ENCODE peak calls at places on chromosomes 16 and 17, in five cellular contexts. N is H9, W is neuronal stem cell, X is IMR-90, Y is mesenchymal stem cell. M is an unnamed sample.

GRCh38 chr17:20266806-20267458 is 200.4 kb downstream of the LGALS9B start:
- DNase-seq in N (no peak), W (no peak), X (peak; percentile 91), Y (no peak), M (no peak)

GRCh38 chr17:5045496-5045895 is 10.3 kb upstream of the SLC52A1 start:
- DNase-seq in N (no peak), W (no peak), X (no peak), Y (no peak), M (no peak)

GRCh38 chr16:5604770-5605169 is 507.2 kb upstream of the EEF2KMT start:
- DNase-seq in N (no peak), W (peak; percentile 26), X (no peak), Y (no peak), M (peak; percentile 86)

GRCh38 chr17:60139438-60140285 is 10.1 kb upstream of the CA4 start:
- DNase-seq in N (peak; percentile 89), W (peak; percentile 74), X (peak; percentile 58), Y (peak; percentile 75), M (peak; percentile 78)

GRCh38 chr17:50843150-50843905 is 7.9 kb downstream of the WFIKKN2 start:
- DNase-seq in N (peak; percentile 25), W (no peak), X (no peak), Y (no peak), M (no peak)

GRCh38 chr17:33038740-33039139 is 47.1 kb downstream of the SPACA3 start:
- DNase-seq in N (peak; percentile 90), W (peak; percentile 64), X (peak; percentile 15), Y (peak; percentile 56), M (peak; percentile 70)

GRCh38 chr16:4894276-4895150 is 42.4 kb downstream of the PPL start:
- DNase-seq in N (peak; percentile 50), W (no peak), X (no peak), Y (no peak), M (peak; percentile 49)

GRCh38 chr17:18176152-18176551 is 7.5 kb upstream of the ALKBH5 start:
- DNase-seq in N (no peak), W (no peak), X (no peak), Y (no peak), M (no peak)

GRCh38 chr17:31534223-31534888 is 142.9 kb downstream of the RAB11FIP4 start:
- DNase-seq in N (no peak), W (no peak), X (peak; percentile 22), Y (no peak), M (peak; percentile 66)

GRCh38 chr17:20174588-20175265 is 165.6 kb downstream of the SPECC1 start:
- DNase-seq in N (no peak), W (no peak), X (peak; percentile 76), Y (peak; percentile 81), M (no peak)

GRCh38 chr17:62740066-62740465 is 68.0 kb downstream of the MARCHF10 start:
- DNase-seq in N (peak; percentile 70), W (no peak), X (peak; percentile 42), Y (peak; percentile 30), M (peak; percentile 58)

GRCh38 chr16:80804451-80805383 is at the start of gene CDYL2:
- DNase-seq in N (peak; percentile 32), W (peak; percentile 14), X (peak; percentile 2), Y (no peak), M (no peak)

GRCh38 chr17:21042434-21043295 is at the start of gene USP22:
- DNase-seq in N (peak; percentile 100), W (peak; percentile 96), X (no peak), Y (no peak), M (peak; percentile 64)

GRCh38 chr17:32161506-32162365 is 19.4 kb downstream of the RHOT1 start:
- DNase-seq in N (no peak), W (no peak), X (peak; percentile 93), Y (peak; percentile 78), M (no peak)

GRCh38 chr16:3063617-3064389 is 1.6 kb upstream of the IL32 start:
- DNase-seq in N (no peak), W (no peak), X (no peak), Y (no peak), M (peak; percentile 56)

GRCh38 chr17:7479389-7480192 is at the start of gene ZBTB4:
- DNase-seq in N (peak; percentile 53), W (peak; percentile 44), X (peak; percentile 21), Y (peak; percentile 65), M (peak; percentile 70)

GRCh38 chr17:51365090-51365489 is 104.7 kb downstream of the UTP18 start:
- DNase-seq in N (no peak), W (no peak), X (no peak), Y (no peak), M (no peak)

GRCh38 chr17:45729284-45729907 is 54.7 kb upstream of the CRHR1 start:
- DNase-seq in N (peak; percentile 13), W (no peak), X (no peak), Y (no peak), M (no peak)

GRCh38 chr17:13541032-13541480 is 60.7 kb downstream of the HS3ST3A1 start:
- DNase-seq in N (no peak), W (no peak), X (peak; percentile 96), Y (peak; percentile 83), M (no peak)

GRCh38 chr17:15909481-15909991 is 35.4 kb upstream of the ADORA2B start:
- DNase-seq in N (no peak), W (no peak), X (no peak), Y (no peak), M (peak; percentile 31)

GRCh38 chr17:48541036-48541573 is 3.8 kb downstream of the HOXB2 start:
- DNase-seq in N (no peak), W (no peak), X (peak; percentile 32), Y (no peak), M (no peak)

GRCh38 chr17:82647593-82648164 is 565 bp downstream of the WDR45B start:
- DNase-seq in N (no peak), W (peak; percentile 23), X (no peak), Y (peak; percentile 70), M (peak; percentile 16)

GRCh38 chr17:79707931-79708891 is 22.5 kb upstream of the ENPP7 start:
- DNase-seq in N (peak; percentile 79), W (peak; percentile 65), X (peak; percentile 38), Y (peak; percentile 44), M (peak; percentile 46)

GRCh38 chr17:69828087-69828486 is 246.9 kb upstream of the KCNJ16 start:
- DNase-seq in N (no peak), W (no peak), X (peak; percentile 69), Y (peak; percentile 81), M (no peak)

GRCh38 chr17:66952031-66952524 is 12.4 kb upstream of the CACNG4 start:
- DNase-seq in N (peak; percentile 91), W (no peak), X (peak; percentile 97), Y (peak; percentile 89), M (peak; percentile 98)

GRCh38 chr16:7319514-7319913 is 13.1 kb upstream of the RBFOX1 start:
- DNase-seq in N (no peak), W (no peak), X (no peak), Y (no peak), M (no peak)

GRCh38 chr16:7317982-7318381 is 14.7 kb upstream of the RBFOX1 start:
- DNase-seq in N (no peak), W (no peak), X (no peak), Y (no peak), M (no peak)

GRCh38 chr16:7315813-7316212 is 16.8 kb upstream of the RBFOX1 start:
- DNase-seq in N (no peak), W (no peak), X (no peak), Y (no peak), M (no peak)

GRCh38 chr16:7316266-7316888 is 16.3 kb upstream of the RBFOX1 start:
- DNase-seq in N (no peak), W (no peak), X (no peak), Y (no peak), M (no peak)

GRCh38 chr16:7318661-7319060 is 14.0 kb upstream of the RBFOX1 start:
- DNase-seq in N (no peak), W (no peak), X (no peak), Y (no peak), M (no peak)
- H3K4me2 ChIP-seq in N (no peak overlapping the region), W (no peak overlapping the region), X (no peak overlapping the region), Y (no peak overlapping the region), M (no peak overlapping the region)

GRCh38 chr16:66474750-66475199 is 47.7 kb downstream of the BEAN1 start:
- DNase-seq in N (no peak), W (no peak), X (no peak), Y (no peak), M (peak; percentile 38)

GRCh38 chr16:66477028-66477515 is 50.0 kb downstream of the BEAN1 start:
- DNase-seq in N (no peak), W (no peak), X (no peak), Y (no peak), M (peak; percentile 37)

GRCh38 chr16:66475232-66475631 is 48.1 kb downstream of the BEAN1 start:
- DNase-seq in N (no peak), W (no peak), X (no peak), Y (no peak), M (no peak)

GRCh38 chr16:66478733-66479511 is 51.8 kb downstream of the BEAN1 start:
- DNase-seq in N (peak; percentile 87), W (no peak), X (peak; percentile 40), Y (peak; percentile 56), M (peak; percentile 92)

DNA sequence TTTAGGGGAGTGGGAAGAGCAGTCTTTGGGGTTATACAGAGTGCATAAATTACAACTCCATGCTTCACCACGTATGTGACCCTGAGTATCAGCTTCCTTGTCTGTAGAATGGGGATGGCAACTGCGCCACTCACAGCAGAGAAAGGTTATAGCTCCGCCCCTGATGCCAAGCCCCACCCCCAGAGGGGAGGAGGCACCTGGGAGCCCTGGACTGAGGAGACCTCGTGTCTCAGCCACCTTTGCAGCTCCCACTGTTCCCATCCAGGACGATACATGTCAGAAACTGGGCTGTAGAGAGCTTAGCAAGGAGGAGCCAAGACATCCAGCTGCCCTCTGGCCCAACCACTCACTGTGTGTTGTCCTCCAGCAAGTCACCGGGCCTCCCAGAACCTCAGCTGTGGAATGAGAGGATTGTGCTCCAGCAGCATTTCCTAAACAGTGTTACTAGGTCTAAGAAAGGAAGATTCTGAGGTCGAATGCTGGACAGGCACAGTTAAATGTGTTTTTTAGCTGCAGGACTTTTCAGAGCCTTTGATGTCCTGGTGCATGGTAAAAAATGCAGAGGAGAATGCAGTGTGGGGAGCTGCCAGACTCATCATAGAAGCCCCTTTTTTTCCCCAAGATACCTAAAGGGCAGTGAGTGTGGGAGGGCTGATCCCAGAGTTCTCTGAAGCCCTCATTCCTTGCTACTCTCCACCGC is 49.4 kb downstream of the BEAN1 start:
- DNase-seq in N (peak; percentile 76), W (no peak), X (no peak), Y (peak; percentile 1), M (peak; percentile 50)
- H4K8ac ChIP-seq in N (no peak overlapping the region), W (peak overlapping the region; percentile 65), X (no peak overlapping the region), Y (no peak overlapping the region), M (no peak overlapping the region)

DNA sequence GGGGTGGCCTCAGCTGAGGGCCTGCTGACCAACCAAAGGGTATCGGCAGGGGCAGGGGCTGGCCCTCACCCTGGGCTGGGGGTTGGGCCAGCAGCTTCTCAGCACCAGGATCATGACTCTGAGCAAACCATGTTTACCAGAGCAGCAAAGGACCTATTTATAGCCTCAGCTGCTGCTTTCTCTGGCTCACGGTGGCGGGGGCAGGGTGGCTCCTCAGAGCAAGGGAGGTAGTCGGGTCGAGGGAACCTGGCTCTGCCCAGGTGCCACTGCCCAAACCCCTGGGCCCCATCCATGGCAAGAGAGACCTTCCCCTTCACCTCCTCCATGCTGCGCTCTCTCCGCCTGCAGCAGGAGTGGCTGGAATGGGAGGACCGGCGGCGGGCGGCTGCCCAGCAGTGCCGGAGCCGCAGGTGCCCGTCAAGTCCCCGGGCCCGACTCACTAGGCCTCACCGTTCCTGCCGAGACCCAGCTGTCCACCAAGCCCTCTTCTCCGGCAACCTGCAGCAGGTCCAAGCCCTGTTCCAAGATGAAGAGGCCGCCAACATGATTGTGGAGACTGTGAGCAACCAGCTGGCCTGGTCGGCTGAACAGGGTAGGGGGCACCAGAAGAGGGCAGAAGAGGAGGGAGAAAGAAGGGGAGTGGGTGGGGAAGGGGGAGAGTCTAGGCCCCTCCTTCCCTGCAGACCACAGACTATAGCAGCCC is at the start of gene ASB16:
- DNase-seq in N (peak; percentile 72), W (no peak), X (peak; percentile 55), Y (peak; percentile 61), M (peak; percentile 31)
- H2BK15ac ChIP-seq in N (no peak within 1 kb of the TSS), W (no peak within 1 kb of the TSS), X (peak within 1 kb of the TSS; percentile 90), Y (no peak within 1 kb of the TSS), M (no peak within 1 kb of the TSS)

GRCh38 chr16:27235055-27235937 is 32.0 kb downstream of the KDM8 start:
- DNase-seq in N (peak; percentile 52), W (no peak), X (peak; percentile 85), Y (peak; percentile 96), M (peak; percentile 68)
- H3K4me2 ChIP-seq in N (no peak overlapping the region), W (no peak overlapping the region), X (no peak overlapping the region), Y (no peak overlapping the region), M (no peak overlapping the region)